ENCODE peak calls at places on chromosomes 16 and 17, in nine cellular contexts. F, T, E, C, X, K, N, H and V are unnamed samples.

GRCh38 chr16:78551487-78552085 is 452.1 kb downstream of the WWOX start:
- DNase-seq in F (no peak), T (no peak), E (peak; percentile 71), C (no peak), X (no peak), K (no peak), N (no peak), H (no peak), V (no peak)

GRCh38 chr16:81807767-81808166 is 28.7 kb downstream of the PLCG2 start:
- DNase-seq in F (no peak), T (no peak), E (no peak), C (no peak), X (no peak), K (no peak), N (no peak), H (no peak), V (no peak)

GRCh38 chr17:31695456-31696090 is 163.5 kb downstream of the COPRS start:
- DNase-seq in F (no peak), T (no peak), E (no peak), C (no peak), X (no peak), K (no peak), N (no peak), H (no peak), V (no peak)

GRCh38 chr16:383326-384020 is 1.7 kb upstream of the PGAP6 start:
- DNase-seq in F (no peak), T (peak; percentile 59), E (peak; percentile 90), C (no peak), X (no peak), K (no peak), N (peak; percentile 50), H (no peak), V (no peak)

GRCh38 chr16:86432691-86433090 is 77.6 kb upstream of the FOXF1 start:
- DNase-seq in F (no peak), T (no peak), E (no peak), C (no peak), X (no peak), K (no peak), N (no peak), H (no peak), V (no peak)

GRCh38 chr17:72030067-72030899 is 90.5 kb upstream of the SOX9 start:
- DNase-seq in F (no peak), T (no peak), E (peak; percentile 94), C (peak; percentile 88), X (peak; percentile 20), K (peak; percentile 16), N (peak; percentile 71), H (no peak), V (no peak)

GRCh38 chr16:87830673-87831420 is 38.5 kb downstream of the SLC7A5 start:
- DNase-seq in F (no peak), T (no peak), E (no peak), C (no peak), X (no peak), K (no peak), N (no peak), H (no peak), V (no peak)

GRCh38 chr17:75876938-75877751 is 1.2 kb downstream of the TRIM47 start:
- DNase-seq in F (peak; percentile 62), T (peak; percentile 87), E (peak; percentile 45), C (peak; percentile 85), X (no peak), K (peak; percentile 74), N (no peak), H (no peak), V (no peak)

GRCh38 chr17:17462048-17462824 is 14.6 kb upstream of the MED9 start:
- DNase-seq in F (no peak), T (no peak), E (no peak), C (no peak), X (no peak), K (peak; percentile 61), N (no peak), H (no peak), V (no peak)

GRCh38 chr17:68029512-68030215 is 5.9 kb upstream of the KPNA2 start:
- DNase-seq in F (no peak), T (no peak), E (peak; percentile 24), C (no peak), X (no peak), K (peak; percentile 97), N (no peak), H (no peak), V (no peak)

GRCh38 chr17:5135726-5136579 is 20.1 kb downstream of the USP6 start:
- DNase-seq in F (no peak), T (no peak), E (no peak), C (no peak), X (no peak), K (no peak), N (no peak), H (no peak), V (no peak)

GRCh38 chr17:38735161-38735997 is 5.2 kb downstream of the CISD3 start:
- DNase-seq in F (peak; percentile 92), T (no peak), E (peak; percentile 86), C (peak; percentile 93), X (no peak), K (peak; percentile 33), N (no peak), H (peak; percentile 82), V (peak; percentile 49)

GRCh38 chr17:67672592-67672991 is 45.1 kb upstream of the NOL11 start:
- DNase-seq in F (no peak), T (no peak), E (no peak), C (no peak), X (no peak), K (no peak), N (no peak), H (no peak), V (no peak)

GRCh38 chr16:3012246-3012645 is 477 bp upstream of the CLDN9 start:
- DNase-seq in F (no peak), T (no peak), E (peak; percentile 82), C (no peak), X (no peak), K (no peak), N (no peak), H (no peak), V (no peak)

GRCh38 chr16:15770512-15770911 is 86.3 kb downstream of the MYH11 start:
- DNase-seq in F (no peak), T (no peak), E (no peak), C (no peak), X (no peak), K (no peak), N (no peak), H (no peak), V (no peak)

GRCh38 chr16:78543066-78543465 is 443.6 kb downstream of the WWOX start:
- DNase-seq in F (no peak), T (no peak), E (no peak), C (no peak), X (no peak), K (no peak), N (no peak), H (no peak), V (no peak)

GRCh38 chr17:36849871-36850348 is 87.4 kb upstream of the LHX1 start:
- DNase-seq in F (no peak), T (peak; percentile 51), E (no peak), C (peak; percentile 38), X (peak; percentile 5), K (no peak), N (peak; percentile 49), H (peak; percentile 48), V (no peak)

GRCh38 chr17:50129946-50130777 is at the start of gene SAMD14:
- DNase-seq in F (peak; percentile 96), T (no peak), E (peak; percentile 59), C (peak; percentile 74), X (no peak), K (no peak), N (no peak), H (peak; percentile 82), V (no peak)
- H3K4me3 ChIP-seq in F (peak within 1 kb of the TSS; percentile 70), T (no peak within 1 kb of the TSS), E (peak within 1 kb of the TSS; percentile 69), C (peak within 1 kb of the TSS; percentile 63), X (peak within 1 kb of the TSS; percentile 56), K (peak within 1 kb of the TSS; percentile 76), N (peak within 1 kb of the TSS; percentile 62), H (no peak within 1 kb of the TSS), V (no peak within 1 kb of the TSS)

DNA sequence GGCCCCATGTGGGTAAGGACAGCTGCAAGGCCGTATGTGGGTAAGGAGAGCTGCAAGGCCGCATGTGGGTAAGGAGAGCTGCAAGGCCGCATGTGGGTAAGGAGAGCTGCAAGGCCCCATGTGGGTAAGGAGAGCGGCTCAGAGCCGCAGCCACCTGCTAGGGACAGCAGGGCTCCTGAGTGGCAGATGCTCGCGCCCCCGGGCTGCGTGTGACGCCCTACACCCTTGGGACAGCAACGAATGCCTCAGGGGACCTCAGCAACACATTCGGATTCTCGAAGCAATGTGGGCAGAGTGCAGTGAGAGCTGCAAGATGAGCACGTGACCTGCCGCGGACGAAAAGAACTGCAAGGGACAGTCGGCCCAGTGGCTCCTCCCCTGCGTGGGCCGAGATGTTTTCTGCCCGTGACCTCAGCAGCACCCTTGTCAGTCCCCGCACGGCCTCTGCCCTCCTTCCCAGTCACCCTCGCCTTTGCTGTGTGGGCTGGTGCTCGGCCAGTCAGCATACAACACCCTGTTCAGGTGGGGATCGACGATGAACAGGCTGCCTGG is 9.6 kb upstream of the SLC38A8 start:
- DNase-seq in F (no peak), T (no peak), E (no peak), C (no peak), X (no peak), K (no peak), N (no peak), H (no peak), V (no peak)
- H3K27ac ChIP-seq in F (no peak overlapping the region), T (no peak overlapping the region), E (no peak overlapping the region), C (no peak overlapping the region), X (no peak overlapping the region), K (no peak overlapping the region), N (no peak overlapping the region), H (no peak overlapping the region), V (no peak overlapping the region)

DNA sequence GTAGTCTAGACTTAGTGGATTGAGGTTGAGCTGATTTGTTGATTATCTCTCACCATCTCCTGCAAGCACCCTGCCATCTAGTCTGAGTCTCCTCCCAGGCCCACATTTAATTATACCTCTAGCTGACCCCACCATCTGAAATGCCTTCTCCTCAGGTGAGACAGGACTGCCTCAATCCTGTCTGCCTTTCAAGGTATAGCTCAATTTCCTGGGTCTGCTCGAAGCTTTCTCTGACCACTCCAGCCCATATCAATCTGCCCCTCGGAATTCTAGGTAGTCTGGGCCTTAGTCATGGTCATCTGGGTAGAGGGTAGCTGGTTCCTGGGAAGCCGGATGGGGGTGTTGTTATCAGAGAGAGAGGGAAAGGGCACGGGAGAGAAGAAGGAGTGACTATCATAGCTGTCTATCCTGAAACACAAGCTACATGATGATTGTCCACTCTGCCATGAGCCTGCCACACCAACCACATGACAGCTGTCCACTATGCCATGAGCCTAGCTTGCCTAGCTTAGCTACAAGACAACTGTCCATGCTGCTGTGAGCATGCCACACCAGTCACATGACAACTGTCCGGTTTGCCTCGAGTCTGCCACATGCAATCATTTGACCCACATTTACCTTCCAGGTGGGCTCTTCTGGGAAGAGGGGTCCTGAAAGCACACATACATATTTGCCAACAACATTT is 34.4 kb downstream of the LYRM9 start:
- DNase-seq in F (no peak), T (no peak), E (no peak), C (no peak), X (no peak), K (no peak), N (no peak), H (no peak), V (no peak)
- TF ChIP-seq REST in F (no peak), T (no peak), E (no peak), C (no peak), X (no peak), K (no peak), N (no peak), H (no peak), V (no peak)

DNA sequence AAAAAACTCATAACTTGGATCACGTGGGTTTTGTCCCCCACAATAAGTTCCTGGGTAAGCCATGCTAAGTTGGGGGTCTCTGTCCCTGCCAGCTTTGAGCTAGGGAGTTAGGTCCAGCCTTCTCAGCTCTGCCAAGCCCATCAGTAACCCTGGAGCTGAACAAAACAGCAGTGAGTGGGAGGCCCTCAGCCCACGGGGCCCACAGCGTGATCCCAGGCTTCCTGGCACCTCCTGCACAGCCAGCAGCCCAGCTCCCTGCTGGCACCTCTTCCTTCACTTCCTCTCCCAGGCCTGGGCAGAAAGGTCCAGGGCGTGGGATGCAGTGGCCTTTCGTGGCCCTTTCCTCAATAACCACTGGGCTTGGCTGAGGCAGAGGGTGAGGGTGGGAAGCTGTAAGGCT is 35.6 kb upstream of the CDC42EP4 start:
- DNase-seq in F (no peak), T (no peak), E (no peak), C (no peak), X (no peak), K (no peak), N (no peak), H (no peak), V (no peak)
- H3K4me3 ChIP-seq in F (no peak overlapping the region), T (no peak overlapping the region), E (no peak overlapping the region), C (no peak overlapping the region), X (no peak overlapping the region), K (no peak overlapping the region), N (no peak overlapping the region), H (no peak overlapping the region), V (no peak overlapping the region)